ENCODE peak calls at places on chromosome 10, in six cellular contexts. One of them, this sample, is unnamed. For H3K9me3 and H3K4me1, the result is how much of the 10 kb centered on the place peaks cover.

GRCh38 chr10:88897019-88897853 is 17.2 kb downstream of the STAMBPL1 start:
- DNase-seq in prostate gland: no peak
- DNase-seq in astrocyte: no peak
- DNase-seq in mammary epithelial cell: no peak
- DNase-seq in aorta: no peak
- DNase-seq in right cardiac atrium: peak
- DNase-seq in this sample: no peak

GRCh38 chr10:12177642-12178041 is 18.0 kb downstream of the NUDT5 start:
- DNase-seq in right cardiac atrium: no peak
- DNase-seq in prostate gland: no peak
- DNase-seq in mammary epithelial cell: peak
- DNase-seq in astrocyte: peak
- DNase-seq in aorta: no peak
- DNase-seq in this sample: no peak

GRCh38 chr10:17406036-17406834 is 48.2 kb downstream of the ST8SIA6 start:
- DNase-seq in mammary epithelial cell: no peak
- DNase-seq in aorta: no peak
- DNase-seq in right cardiac atrium: no peak
- DNase-seq in prostate gland: no peak
- DNase-seq in astrocyte: no peak
- DNase-seq in this sample: no peak

GRCh38 chr10:75651452-75651851 is 220.0 kb downstream of the LRMDA start:
- DNase-seq in prostate gland: no peak
- DNase-seq in right cardiac atrium: peak
- DNase-seq in aorta: no peak
- DNase-seq in mammary epithelial cell: peak
- DNase-seq in astrocyte: no peak
- DNase-seq in this sample: no peak

GRCh38 chr10:21518629-21519321 is 6.7 kb downstream of the SKIDA1 start:
- DNase-seq in aorta: no peak
- DNase-seq in right cardiac atrium: peak
- DNase-seq in mammary epithelial cell: peak
- DNase-seq in prostate gland: no peak
- DNase-seq in astrocyte: peak
- DNase-seq in this sample: no peak

GRCh38 chr10:89207801-89208551 is 859 bp upstream of the CH25H start:
- DNase-seq in prostate gland: peak
- DNase-seq in right cardiac atrium: peak
- DNase-seq in mammary epithelial cell: no peak
- DNase-seq in aorta: peak
- DNase-seq in astrocyte: no peak
- DNase-seq in this sample: peak

GRCh38 chr10:1153805-1154351 is 97.7 kb downstream of the WDR37 start:
- DNase-seq in mammary epithelial cell: no peak
- DNase-seq in right cardiac atrium: no peak
- DNase-seq in astrocyte: no peak
- DNase-seq in prostate gland: no peak
- DNase-seq in aorta: no peak
- DNase-seq in this sample: no peak

GRCh38 chr10:490256-490655 is 199.2 kb downstream of the DIP2C start:
- DNase-seq in aorta: peak
- DNase-seq in mammary epithelial cell: no peak
- DNase-seq in prostate gland: no peak
- DNase-seq in right cardiac atrium: peak
- DNase-seq in astrocyte: no peak
- DNase-seq in this sample: peak

GRCh38 chr10:1043532-1043995 is 5.4 kb downstream of the IDI1 start:
- DNase-seq in right cardiac atrium: peak
- DNase-seq in prostate gland: no peak
- DNase-seq in mammary epithelial cell: no peak
- DNase-seq in aorta: no peak
- DNase-seq in astrocyte: no peak
- DNase-seq in this sample: no peak

GRCh38 chr10:22335204-22335956 is 9.9 kb upstream of the SPAG6 start:
- DNase-seq in astrocyte: peak
- DNase-seq in right cardiac atrium: peak
- DNase-seq in aorta: peak
- DNase-seq in prostate gland: no peak
- DNase-seq in mammary epithelial cell: peak
- DNase-seq in this sample: peak

GRCh38 chr10:126500866-126501265 is 112.6 kb upstream of the ADAM12 start:
- DNase-seq in aorta: no peak
- DNase-seq in right cardiac atrium: no peak
- DNase-seq in prostate gland: no peak
- DNase-seq in mammary epithelial cell: no peak
- DNase-seq in astrocyte: peak
- DNase-seq in this sample: no peak

GRCh38 chr10:22854935-22855421 is 72.9 kb upstream of the ARMC3 start:
- DNase-seq in aorta: no peak
- DNase-seq in astrocyte: peak
- DNase-seq in mammary epithelial cell: no peak
- DNase-seq in prostate gland: no peak
- DNase-seq in right cardiac atrium: no peak
- DNase-seq in this sample: no peak

GRCh38 chr10:27661511-27662286 is 83.9 kb downstream of the MKX start:
- DNase-seq in mammary epithelial cell: peak
- DNase-seq in right cardiac atrium: no peak
- DNase-seq in astrocyte: peak
- DNase-seq in aorta: no peak
- DNase-seq in prostate gland: no peak
- DNase-seq in this sample: no peak

GRCh38 chr10:104254493-104255243 is at the start of gene GSTO1:
- DNase-seq in right cardiac atrium: peak
- DNase-seq in mammary epithelial cell: peak
- DNase-seq in astrocyte: peak
- DNase-seq in prostate gland: peak
- DNase-seq in aorta: peak
- DNase-seq in this sample: peak

GRCh38 chr10:114304566-114305421 is 65.7 kb downstream of the VWA2 start:
- DNase-seq in aorta: peak
- DNase-seq in astrocyte: no peak
- DNase-seq in right cardiac atrium: peak
- DNase-seq in prostate gland: peak
- DNase-seq in mammary epithelial cell: no peak
- DNase-seq in this sample: peak

GRCh38 chr10:85719408-85719807 is 647.2 kb downstream of the GRID1 start:
- DNase-seq in right cardiac atrium: no peak
- DNase-seq in aorta: no peak
- DNase-seq in mammary epithelial cell: no peak
- DNase-seq in astrocyte: no peak
- DNase-seq in prostate gland: no peak
- DNase-seq in this sample: no peak

GRCh38 chr10:9987197-9987596 is 1030.5 kb upstream of the CELF2 start:
- DNase-seq in aorta: no peak
- DNase-seq in prostate gland: no peak
- DNase-seq in mammary epithelial cell: no peak
- DNase-seq in right cardiac atrium: no peak
- DNase-seq in astrocyte: no peak
- DNase-seq in this sample: no peak
- H3K9me3 ChIP-seq in aorta: under half
- H3K9me3 ChIP-seq in prostate gland: under half
- H3K9me3 ChIP-seq in mammary epithelial cell: under half
- H3K9me3 ChIP-seq in right cardiac atrium: under half
- H3K9me3 ChIP-seq in astrocyte: under half
- H3K9me3 ChIP-seq in this sample: under half

GRCh38 chr10:48667960-48668541 is 16.6 kb upstream of the WDFY4 start:
- DNase-seq in prostate gland: no peak
- DNase-seq in aorta: no peak
- DNase-seq in right cardiac atrium: peak
- DNase-seq in mammary epithelial cell: no peak
- DNase-seq in astrocyte: no peak
- DNase-seq in this sample: no peak

GRCh38 chr10:48677625-48678024 is 7.0 kb upstream of the WDFY4 start:
- DNase-seq in right cardiac atrium: no peak
- DNase-seq in mammary epithelial cell: no peak
- DNase-seq in prostate gland: no peak
- DNase-seq in aorta: no peak
- DNase-seq in astrocyte: no peak
- DNase-seq in this sample: no peak

GRCh38 chr10:48672596-48673255 is 11.9 kb upstream of the WDFY4 start:
- DNase-seq in prostate gland: no peak
- DNase-seq in aorta: no peak
- DNase-seq in right cardiac atrium: no peak
- DNase-seq in astrocyte: no peak
- DNase-seq in mammary epithelial cell: no peak
- DNase-seq in this sample: no peak

GRCh38 chr10:48670978-48671913 is 13.4 kb upstream of the WDFY4 start:
- DNase-seq in right cardiac atrium: no peak
- DNase-seq in mammary epithelial cell: no peak
- DNase-seq in astrocyte: no peak
- DNase-seq in prostate gland: no peak
- DNase-seq in aorta: no peak
- DNase-seq in this sample: peak

GRCh38 chr10:48671914-48672595 is 12.6 kb upstream of the WDFY4 start:
- DNase-seq in right cardiac atrium: no peak
- DNase-seq in astrocyte: no peak
- DNase-seq in prostate gland: no peak
- DNase-seq in mammary epithelial cell: no peak
- DNase-seq in aorta: no peak
- DNase-seq in this sample: no peak
- H3K4me1 ChIP-seq in right cardiac atrium: under half
- H3K4me1 ChIP-seq in astrocyte: under half
- H3K4me1 ChIP-seq in prostate gland: under half
- H3K4me1 ChIP-seq in mammary epithelial cell: under half
- H3K4me1 ChIP-seq in aorta: under half
- H3K4me1 ChIP-seq in this sample: under half

DNA sequence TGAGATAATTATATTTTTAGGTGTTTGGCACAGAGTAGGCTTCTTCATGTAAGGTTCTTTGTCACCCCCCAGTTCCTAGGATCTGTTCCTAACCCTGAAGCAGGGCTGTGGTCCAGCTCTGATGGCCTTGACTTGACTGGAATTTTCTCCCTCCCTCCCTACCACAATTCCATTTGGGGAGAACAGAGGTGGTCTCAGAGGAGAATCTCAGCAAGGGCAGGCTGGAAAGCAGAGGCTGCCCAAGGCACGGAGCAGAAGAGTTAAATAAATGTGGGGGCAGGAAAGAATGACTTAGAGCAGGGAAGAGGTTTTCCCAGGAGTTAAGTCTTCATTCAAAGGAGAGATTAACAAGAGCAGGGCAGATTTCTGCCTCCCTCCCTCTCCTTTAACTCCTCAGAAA is 78.9 kb downstream of the ARHGAP22 start:
- DNase-seq in astrocyte: no peak
- DNase-seq in right cardiac atrium: no peak
- DNase-seq in aorta: no peak
- DNase-seq in prostate gland: no peak
- DNase-seq in mammary epithelial cell: no peak
- DNase-seq in this sample: peak
- H3K4me3 ChIP-seq in astrocyte: peak
- H3K4me3 ChIP-seq in right cardiac atrium: no peak
- H3K4me3 ChIP-seq in aorta: no peak
- H3K4me3 ChIP-seq in prostate gland: no peak
- H3K4me3 ChIP-seq in mammary epithelial cell: no peak
- H3K4me3 ChIP-seq in this sample: no peak

DNA sequence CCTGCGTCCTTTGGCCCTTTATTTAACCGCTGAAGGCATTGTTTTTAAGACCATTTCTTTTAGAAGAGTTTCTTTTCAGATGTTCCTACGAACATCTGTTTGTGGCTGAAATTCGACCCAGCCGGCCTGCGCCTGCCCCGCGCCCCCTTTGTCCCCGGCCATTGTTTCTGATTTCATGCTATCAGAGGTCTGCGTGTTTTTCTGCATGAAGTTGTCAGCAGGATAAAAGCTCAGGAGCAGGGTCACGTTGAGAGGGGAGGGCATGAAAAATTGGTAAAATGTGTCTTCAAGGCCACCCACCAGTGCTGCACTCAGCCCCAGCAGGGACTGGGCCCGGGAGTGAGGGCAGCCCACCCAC is 43.1 kb downstream of the NKX6-2 start:
- DNase-seq in prostate gland: no peak
- DNase-seq in right cardiac atrium: no peak
- DNase-seq in mammary epithelial cell: no peak
- DNase-seq in aorta: no peak
- DNase-seq in astrocyte: no peak
- DNase-seq in this sample: no peak
- H3K9me3 ChIP-seq in prostate gland: under half
- H3K9me3 ChIP-seq in right cardiac atrium: under half
- H3K9me3 ChIP-seq in mammary epithelial cell: under half
- H3K9me3 ChIP-seq in aorta: under half
- H3K9me3 ChIP-seq in astrocyte: under half
- H3K9me3 ChIP-seq in this sample: under half

GRCh38 chr10:119852277-119852676 is 20.4 kb downstream of the MCMBP start:
- DNase-seq in right cardiac atrium: no peak
- DNase-seq in mammary epithelial cell: no peak
- DNase-seq in aorta: no peak
- DNase-seq in astrocyte: no peak
- DNase-seq in prostate gland: no peak
- DNase-seq in this sample: no peak

GRCh38 chr10:119849031-119849789 is 23.4 kb downstream of the MCMBP start:
- DNase-seq in mammary epithelial cell: no peak
- DNase-seq in aorta: no peak
- DNase-seq in prostate gland: no peak
- DNase-seq in astrocyte: peak
- DNase-seq in right cardiac atrium: no peak
- DNase-seq in this sample: no peak

GRCh38 chr10:119853584-119853983 is 19.1 kb downstream of the MCMBP start:
- DNase-seq in astrocyte: no peak
- DNase-seq in right cardiac atrium: no peak
- DNase-seq in aorta: no peak
- DNase-seq in prostate gland: no peak
- DNase-seq in mammary epithelial cell: no peak
- DNase-seq in this sample: no peak

GRCh38 chr10:119852822-119853221 is 19.8 kb downstream of the MCMBP start:
- DNase-seq in astrocyte: no peak
- DNase-seq in aorta: no peak
- DNase-seq in mammary epithelial cell: no peak
- DNase-seq in prostate gland: no peak
- DNase-seq in right cardiac atrium: no peak
- DNase-seq in this sample: no peak

DNA sequence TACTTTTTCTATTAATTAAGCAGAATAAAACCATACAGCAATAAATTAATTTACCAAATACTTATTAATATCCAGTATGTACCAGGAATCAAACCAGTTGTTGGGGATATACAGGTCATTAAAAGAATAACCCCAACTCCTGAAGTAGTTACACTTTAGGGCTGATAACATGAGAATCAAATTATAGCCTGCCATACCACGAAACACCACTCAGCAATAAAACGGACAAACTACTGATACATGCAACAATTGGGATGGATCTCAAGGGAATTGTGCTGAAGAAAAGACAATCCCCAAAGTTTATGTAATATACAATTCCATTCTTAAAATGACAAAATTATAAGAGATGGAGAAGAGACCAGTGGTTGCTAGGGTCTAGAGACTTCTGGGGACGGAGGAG is 22.7 kb downstream of the MCMBP start:
- DNase-seq in astrocyte: no peak
- DNase-seq in prostate gland: no peak
- DNase-seq in aorta: no peak
- DNase-seq in right cardiac atrium: no peak
- DNase-seq in mammary epithelial cell: no peak
- DNase-seq in this sample: no peak
- H3K4me1 ChIP-seq in astrocyte: under half
- H3K4me1 ChIP-seq in prostate gland: under half
- H3K4me1 ChIP-seq in aorta: under half
- H3K4me1 ChIP-seq in right cardiac atrium: under half
- H3K4me1 ChIP-seq in mammary epithelial cell: under half
- H3K4me1 ChIP-seq in this sample: under half

This sample was measured in kidney.